ENCODE peak calls at places on chromosome 20, in six cellular contexts. D, F, Z, K, R and G are unnamed samples.

GRCh38 chr20:21514553-21515251 is 838 bp upstream of the NKX2-2 start:
- DNase-seq in D (no peak), F (no peak), Z (no peak), K (no peak), R (no peak), G (no peak)

GRCh38 chr20:41563087-41563486 is 55.1 kb downstream of the CHD6 start:
- DNase-seq in D (peak; percentile 13), F (no peak), Z (no peak), K (peak; percentile 24), R (no peak), G (no peak)

GRCh38 chr20:52047811-52048302 is 143.7 kb downstream of the ZFP64 start:
- DNase-seq in D (no peak), F (no peak), Z (no peak), K (peak; percentile 67), R (no peak), G (peak; percentile 41)

GRCh38 chr20:48026981-48027592 is 241.8 kb upstream of the SULF2 start:
- DNase-seq in D (no peak), F (no peak), Z (no peak), K (no peak), R (no peak), G (no peak)

GRCh38 chr20:59937150-59937549 is 3.0 kb downstream of the PPP1R3D start:
- DNase-seq in D (no peak), F (no peak), Z (no peak), K (no peak), R (no peak), G (no peak)

GRCh38 chr20:15446373-15446772 is 1109.0 kb upstream of the FLRT3 start:
- DNase-seq in D (peak; percentile 2), F (no peak), Z (peak; percentile 26), K (no peak), R (peak; percentile 10), G (peak; percentile 4)

GRCh38 chr20:37598611-37599342 is 71.1 kb upstream of the BLCAP start:
- DNase-seq in D (peak; percentile 41), F (no peak), Z (no peak), K (no peak), R (no peak), G (no peak)

GRCh38 chr20:3679749-3680700 is 1.8 kb downstream of the ADAM33 start:
- DNase-seq in D (no peak), F (peak; percentile 76), Z (peak; percentile 67), K (peak; percentile 48), R (no peak), G (peak; percentile 63)

GRCh38 chr20:21513881-21514540 is at the start of gene NKX2-2:
- DNase-seq in D (no peak), F (no peak), Z (no peak), K (no peak), R (no peak), G (no peak)

GRCh38 chr20:46375771-46376170 is 30.6 kb downstream of the ELMO2 start:
- DNase-seq in D (peak; percentile 67), F (no peak), Z (no peak), K (peak; percentile 39), R (no peak), G (peak; percentile 11)

GRCh38 chr20:49276895-49277785 is 717 bp downstream of the ZNFX1 start:
- DNase-seq in D (no peak), F (peak; percentile 38), Z (peak; percentile 45), K (no peak), R (no peak), G (no peak)

GRCh38 chr20:44405246-44405645 is 49.7 kb downstream of the HNF4A start:
- DNase-seq in D (no peak), F (no peak), Z (no peak), K (no peak), R (no peak), G (no peak)

GRCh38 chr20:20360464-20360863 is 7.4 kb upstream of the INSM1 start:
- DNase-seq in D (peak; percentile 53), F (no peak), Z (no peak), K (peak; percentile 69), R (peak; percentile 67), G (peak; percentile 27)

GRCh38 chr20:18750735-18751134 is 62.8 kb upstream of the SCP2D1 start:
- DNase-seq in D (no peak), F (no peak), Z (no peak), K (no peak), R (peak; percentile 4), G (no peak)

GRCh38 chr20:38242848-38243449 is 17.6 kb downstream of the KIAA1755 start:
- DNase-seq in D (no peak), F (no peak), Z (no peak), K (no peak), R (no peak), G (no peak)

GRCh38 chr20:48283470-48284110 is 498.3 kb upstream of the SULF2 start:
- DNase-seq in D (peak; percentile 87), F (peak; percentile 46), Z (peak; percentile 54), K (peak; percentile 93), R (peak; percentile 58), G (peak; percentile 77)

GRCh38 chr20:58523916-58524315 is 8.7 kb upstream of the APCDD1L start:
- DNase-seq in D (no peak), F (no peak), Z (no peak), K (peak; percentile 49), R (no peak), G (no peak)

GRCh38 chr20:61654726-61655125 is 402.7 kb downstream of the CDH4 start:
- DNase-seq in D (no peak), F (no peak), Z (no peak), K (no peak), R (no peak), G (no peak)

GRCh38 chr20:23291575-23292240 is 58.9 kb upstream of the NXT1 start:
- DNase-seq in D (no peak), F (no peak), Z (no peak), K (no peak), R (no peak), G (peak; percentile 45)

GRCh38 chr20:25017257-25017803 is 24.8 kb upstream of the APMAP start:
- DNase-seq in D (peak; percentile 89), F (peak; percentile 16), Z (peak; percentile 20), K (no peak), R (peak; percentile 77), G (no peak)

GRCh38 chr20:1537731-1538058 is 19.8 kb downstream of the SIRPD start:
- DNase-seq in D (no peak), F (peak; percentile 61), Z (peak; percentile 76), K (no peak), R (no peak), G (no peak)

DNA sequence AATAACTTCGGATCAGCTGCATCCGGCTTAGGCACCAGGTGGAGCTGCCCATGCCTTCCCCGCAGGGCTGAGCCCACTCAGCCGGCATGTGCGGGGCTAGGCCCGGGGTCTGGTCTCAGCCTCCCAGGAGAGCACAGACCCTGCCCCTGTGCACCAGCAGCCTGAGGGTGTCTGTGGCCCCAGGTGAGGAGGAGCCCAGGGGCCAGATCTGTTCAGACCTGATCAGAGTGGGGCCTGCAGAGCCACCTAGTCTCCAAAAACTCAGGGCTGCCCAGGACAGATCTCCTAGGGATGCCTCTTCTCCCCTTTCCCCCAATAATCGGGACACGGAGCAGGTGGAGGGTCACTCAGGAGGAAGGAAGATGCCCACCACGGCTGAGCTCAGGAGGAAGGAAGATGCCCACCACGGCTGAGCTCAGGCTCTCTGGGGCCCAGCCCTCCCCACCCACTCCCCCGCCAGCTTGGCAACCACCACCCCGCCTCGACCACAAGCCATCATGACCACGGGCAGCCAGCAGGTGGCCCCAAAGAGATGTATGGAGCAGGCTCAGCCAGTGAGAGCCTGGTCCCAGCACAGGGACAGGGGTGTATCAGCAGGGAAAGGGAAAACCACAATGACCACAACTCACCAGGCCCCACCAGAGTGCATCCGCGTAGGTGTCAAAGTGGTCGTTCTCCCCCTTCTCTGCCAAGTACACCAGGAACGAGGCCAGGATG is 30.5 kb downstream of the KCNQ2 start:
- DNase-seq in D (peak; percentile 2), F (no peak), Z (peak; percentile 76), K (peak; percentile 17), R (peak; percentile 26), G (no peak)
- H3K4me3 ChIP-seq in D (no peak overlapping the region), F (no peak overlapping the region), Z (no peak overlapping the region), K (no peak overlapping the region), R (no peak overlapping the region), G (no peak overlapping the region)

GRCh38 chr20:39429716-39430115 is 467.6 kb downstream of the DHX35 start:
- DNase-seq in D (peak; percentile 5), F (no peak), Z (no peak), K (no peak), R (peak; percentile 45), G (no peak)

DNA sequence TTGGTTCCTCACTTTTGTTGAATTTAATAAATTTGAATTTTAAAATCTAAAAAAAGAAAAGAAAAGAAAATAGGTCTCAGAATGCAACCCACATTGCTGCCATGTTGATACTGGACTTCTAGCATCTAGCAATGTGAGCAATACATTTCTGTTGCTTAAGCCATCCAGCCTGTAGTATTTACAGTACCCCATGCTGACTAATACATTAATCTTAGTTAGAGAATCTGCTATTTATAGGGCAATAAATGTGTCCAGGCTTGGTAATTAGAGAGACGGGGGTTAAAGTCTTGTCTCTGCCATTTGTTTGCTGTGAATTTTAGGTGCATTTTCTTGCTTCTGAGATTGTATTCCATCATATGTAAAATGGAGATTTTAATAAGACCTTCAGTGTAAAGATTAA is 471.3 kb downstream of the DHX35 start:
- DNase-seq in D (peak; percentile 52), F (no peak), Z (no peak), K (no peak), R (peak; percentile 84), G (no peak)
- H3K4me3 ChIP-seq in D (no peak overlapping the region), F (no peak overlapping the region), Z (no peak overlapping the region), K (no peak overlapping the region), R (no peak overlapping the region), G (no peak overlapping the region)

GRCh38 chr20:4999788-5000187 is 1.5 kb downstream of the SLC23A2 start:
- DNase-seq in D (no peak), F (no peak), Z (no peak), K (no peak), R (peak; percentile 16), G (no peak)
- H3K4me3 ChIP-seq in D (no peak overlapping the region), F (peak overlapping the region; percentile 69), Z (peak overlapping the region; percentile 96), K (peak overlapping the region; percentile 90), R (no peak overlapping the region), G (no peak overlapping the region)

DNA sequence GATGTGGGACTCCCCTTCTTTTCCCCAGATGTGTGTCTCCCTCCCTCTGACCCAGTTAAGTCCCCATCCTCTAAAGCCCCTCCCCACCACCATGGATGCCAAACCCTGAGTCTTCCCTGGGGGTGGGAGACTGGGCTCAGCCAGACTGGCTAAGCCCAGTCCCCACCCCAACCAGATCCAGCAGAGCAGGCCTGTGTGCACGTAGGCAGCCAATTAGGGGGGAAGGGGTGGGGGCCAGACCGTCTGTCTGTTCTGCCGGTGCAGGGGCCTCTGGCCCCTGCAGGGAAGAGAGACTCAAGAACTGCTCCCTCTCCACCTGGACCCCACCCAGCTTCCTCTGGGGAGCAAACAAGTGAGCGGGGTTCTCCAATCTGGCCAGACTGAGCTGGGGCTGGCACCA is 605 bp downstream of the COX4I2 start:
- DNase-seq in D (no peak), F (no peak), Z (peak; percentile 33), K (no peak), R (no peak), G (no peak)
- H3K4me3 ChIP-seq in D (no peak overlapping the region), F (no peak overlapping the region), Z (peak overlapping the region; percentile 62), K (no peak overlapping the region), R (no peak overlapping the region), G (no peak overlapping the region)

GRCh38 chr20:35662541-35662940 is 2.2 kb downstream of the CPNE1 start:
- DNase-seq in D (no peak), F (no peak), Z (no peak), K (no peak), R (no peak), G (no peak)
- H3K4me3 ChIP-seq in D (peak overlapping the region; percentile 5), F (peak overlapping the region; percentile 87), Z (peak overlapping the region; percentile 76), K (peak overlapping the region; percentile 35), R (no peak overlapping the region), G (peak overlapping the region; percentile 98)